ENCODE peak calls at places on chromosomes 16 and 17, in six cellular contexts. F, B, N, G, M and W are unnamed samples.

GRCh38 chr16:65773319-65773874 is 593.1 kb upstream of the CDH5 start:
- DNase-seq in M (no peak), B (no peak), G (no peak), N (peak; percentile 51), F (no peak), W (no peak)

GRCh38 chr16:52453661-52454060 is 93.3 kb downstream of the TOX3 start:
- DNase-seq in N (no peak), B (no peak), M (no peak), G (no peak), F (no peak), W (no peak)

GRCh38 chr17:9322298-9322697 is 253.3 kb downstream of the STX8 start:
- DNase-seq in N (no peak), B (no peak), G (no peak), M (no peak), F (no peak), W (no peak)

GRCh38 chr16:55369151-55369550 is 45.1 kb downstream of the IRX6 start:
- DNase-seq in B (no peak), F (no peak), M (no peak), G (no peak), N (no peak), W (no peak)

GRCh38 chr16:19269098-19269497 is 16.4 kb upstream of the CLEC19A start:
- DNase-seq in B (no peak), N (no peak), G (no peak), M (no peak), F (no peak), W (no peak)

GRCh38 chr17:50426814-50427787 is 1.1 kb downstream of the ACSF2 start:
- DNase-seq in M (no peak), B (peak; percentile 35), N (peak; percentile 73), G (no peak), F (peak; percentile 61), W (no peak)

GRCh38 chr17:41810659-41811548 is 845 bp downstream of the P3H4 start:
- DNase-seq in M (no peak), G (no peak), N (peak; percentile 58), F (no peak), B (no peak), W (no peak)

GRCh38 chr17:13837417-13837816 is 231.9 kb upstream of the COX10 start:
- DNase-seq in N (no peak), M (no peak), F (no peak), B (no peak), G (no peak), W (no peak)

GRCh38 chr16:49855280-49855821 is 561 bp downstream of the ZNF423 start:
- DNase-seq in M (peak; percentile 29), N (peak; percentile 87), G (peak; percentile 57), F (peak; percentile 66), B (peak; percentile 82), W (peak; percentile 37)

GRCh38 chr16:88017006-88017405 is 65.8 kb downstream of the BANP start:
- DNase-seq in B (no peak), F (no peak), M (no peak), G (no peak), N (no peak), W (no peak)

GRCh38 chr16:57606847-57607501 is 21.5 kb upstream of the ADGRG1 start:
- DNase-seq in N (no peak), F (peak; percentile 57), G (no peak), M (no peak), B (no peak), W (no peak)

GRCh38 chr17:3799181-3799627 is 1.8 kb downstream of the ITGAE start:
- DNase-seq in M (no peak), N (no peak), F (peak; percentile 62), G (no peak), B (no peak), W (no peak)